ENCODE peak calls at places on chromosomes 12 and 14, in five cellular contexts. Y is CD4-positive, alpha-beta memory T cell; I is SJSA1; V is HCT116; K is CD4-positive, CD25-positive, alpha-beta regulatory T cell. B is an unnamed sample.
A peak's percentile ranks its signal among the peaks of the same experiment; 100 is the strongest.

GRCh38 chr12:111040690-111041089 is 120.3 kb upstream of the MYL2 start:
- DNase-seq in Y (no peak), I (no peak), V (no peak), K (no peak), B (no peak)

GRCh38 chr12:11849752-11850504 is 200.5 kb downstream of the ETV6 start:
- DNase-seq in Y (no peak), I (no peak), V (no peak), K (no peak), B (no peak)

GRCh38 chr12:131105736-131106356 is 152.1 kb downstream of the ADGRD1 start:
- DNase-seq in Y (peak; percentile 55), I (no peak), V (no peak), K (no peak), B (no peak)

GRCh38 chr12:128810182-128811127 is 13.3 kb downstream of the SLC15A4 start:
- DNase-seq in Y (no peak), I (no peak), V (no peak), K (no peak), B (no peak)

GRCh38 chr12:74317078-74317581 is 220.5 kb upstream of the ATXN7L3B start:
- DNase-seq in Y (no peak), I (no peak), V (no peak), K (no peak), B (peak; percentile 85)

GRCh38 chr14:63045234-63045611 is at the start of gene KCNH5:
- DNase-seq in Y (no peak), I (no peak), V (no peak), K (no peak), B (no peak)

GRCh38 chr12:57735952-57736742 is 2.4 kb downstream of the AGAP2 start:
- DNase-seq in Y (no peak), I (peak; percentile 99), V (no peak), K (no peak), B (no peak)

GRCh38 chr12:101891462-101891971 is 14.1 kb downstream of the DRAM1 start:
- DNase-seq in Y (no peak), I (peak; percentile 80), V (no peak), K (no peak), B (peak; percentile 29)

GRCh38 chr12:57124259-57124877 is 3.9 kb upstream of the LRP1 start:
- DNase-seq in Y (peak; percentile 78), I (peak; percentile 59), V (peak; percentile 56), K (peak; percentile 70), B (no peak)

GRCh38 chr12:113359133-113359938 is 949 bp downstream of the PLBD2 start:
- DNase-seq in Y (no peak), I (no peak), V (no peak), K (no peak), B (no peak)

GRCh38 chr14:104799657-104800599 is 973 bp upstream of the ZBTB42 start:
- DNase-seq in Y (peak; percentile 80), I (peak; percentile 52), V (no peak), K (peak; percentile 76), B (no peak)

GRCh38 chr12:2467447-2468195 is 327.1 kb upstream of the FKBP4 start:
- DNase-seq in Y (no peak), I (no peak), V (no peak), K (no peak), B (no peak)

GRCh38 chr12:54977155-54977554 is 7.4 kb downstream of the TESPA1 start:
- DNase-seq in Y (no peak), I (peak; percentile 68), V (no peak), K (no peak), B (peak; percentile 56)

GRCh38 chr14:69701857-69702256 is 65.1 kb upstream of the SRSF5 start:
- DNase-seq in Y (no peak), I (no peak), V (no peak), K (no peak), B (no peak)

GRCh38 chr12:105013892-105014291 is 27.8 kb downstream of the NOPCHAP1 start:
- DNase-seq in Y (no peak), I (no peak), V (no peak), K (no peak), B (no peak)

GRCh38 chr14:62357362-62357761 is 595.1 kb downstream of the SNAPC1 start:
- DNase-seq in Y (no peak), I (no peak), V (no peak), K (no peak), B (no peak)

GRCh38 chr12:20588057-20588456 is 107.1 kb upstream of the SLCO1C1 start:
- DNase-seq in Y (no peak), I (no peak), V (no peak), K (no peak), B (no peak)

GRCh38 chr14:39683711-39684110 is 251.5 kb upstream of the FBXO33 start:
- DNase-seq in Y (no peak), I (no peak), V (no peak), K (no peak), B (no peak)

GRCh38 chr12:120353136-120353535 is 15.8 kb downstream of the MSI1 start:
- DNase-seq in Y (no peak), I (no peak), V (no peak), K (no peak), B (no peak)

GRCh38 chr12:6688543-6688999 is 604 bp downstream of the ZNF384 start:
- DNase-seq in Y (no peak), I (no peak), V (no peak), K (peak; percentile 18), B (no peak)

GRCh38 chr12:109476807-109477184 is 304 bp downstream of the KCTD10 start:
- DNase-seq in Y (no peak), I (no peak), V (no peak), K (no peak), B (no peak)

GRCh38 chr12:67991158-67991557 is 1.9 kb downstream of the IFNG-AS1 start:
- DNase-seq in Y (peak; percentile 49), I (no peak), V (no peak), K (no peak), B (no peak)

GRCh38 chr14:64720190-64720589 is 16.0 kb downstream of the PLEKHG3 start:
- DNase-seq in Y (no peak), I (peak; percentile 88), V (peak; percentile 93), K (no peak), B (peak; percentile 50)

GRCh38 chr12:54035561-54036377 is 2.9 kb downstream of the HOXC5 start:
- DNase-seq in Y (no peak), I (no peak), V (no peak), K (no peak), B (no peak)

GRCh38 chr14:103296007-103296406 is 38.0 kb upstream of the EIF5 start:
- DNase-seq in Y (no peak), I (peak; percentile 21), V (no peak), K (no peak), B (no peak)

GRCh38 chr12:6936642-6937480 is 6.8 kb upstream of the RNU7-1 start:
- DNase-seq in Y (peak; percentile 50), I (no peak), V (no peak), K (peak; percentile 48), B (no peak)

GRCh38 chr12:105982022-105982421 is 156.7 kb downstream of the NUAK1 start:
- DNase-seq in Y (no peak), I (no peak), V (no peak), K (no peak), B (no peak)

GRCh38 chr12:14907953-14908352 is 22.3 kb upstream of the MGP start:
- DNase-seq in Y (no peak), I (no peak), V (no peak), K (no peak), B (no peak)

GRCh38 chr12:14904854-14905253 is 19.2 kb upstream of the MGP start:
- DNase-seq in Y (no peak), I (no peak), V (no peak), K (no peak), B (no peak)

GRCh38 chr12:14906114-14906513 is 20.5 kb upstream of the MGP start:
- DNase-seq in Y (no peak), I (no peak), V (no peak), K (no peak), B (no peak)

GRCh38 chr12:14903386-14904098 is 17.9 kb upstream of the MGP start:
- DNase-seq in Y (no peak), I (no peak), V (no peak), K (no peak), B (no peak)

GRCh38 chr12:14905269-14906004 is 19.8 kb upstream of the MGP start:
- DNase-seq in Y (no peak), I (no peak), V (no peak), K (no peak), B (no peak)
- H3K4me3 ChIP-seq in Y (no peak overlapping the region), I (no peak overlapping the region), V (no peak overlapping the region), K (peak overlapping the region; percentile 20), B (no peak overlapping the region)

GRCh38 chr12:92138626-92139025 is 7.0 kb downstream of the BTG1 start:
- DNase-seq in Y (no peak), I (no peak), V (no peak), K (no peak), B (no peak)
- H3K4me3 ChIP-seq in Y (peak overlapping the region; percentile 83), I (no peak overlapping the region), V (no peak overlapping the region), K (peak overlapping the region; percentile 99), B (peak overlapping the region; percentile 16)

DNA sequence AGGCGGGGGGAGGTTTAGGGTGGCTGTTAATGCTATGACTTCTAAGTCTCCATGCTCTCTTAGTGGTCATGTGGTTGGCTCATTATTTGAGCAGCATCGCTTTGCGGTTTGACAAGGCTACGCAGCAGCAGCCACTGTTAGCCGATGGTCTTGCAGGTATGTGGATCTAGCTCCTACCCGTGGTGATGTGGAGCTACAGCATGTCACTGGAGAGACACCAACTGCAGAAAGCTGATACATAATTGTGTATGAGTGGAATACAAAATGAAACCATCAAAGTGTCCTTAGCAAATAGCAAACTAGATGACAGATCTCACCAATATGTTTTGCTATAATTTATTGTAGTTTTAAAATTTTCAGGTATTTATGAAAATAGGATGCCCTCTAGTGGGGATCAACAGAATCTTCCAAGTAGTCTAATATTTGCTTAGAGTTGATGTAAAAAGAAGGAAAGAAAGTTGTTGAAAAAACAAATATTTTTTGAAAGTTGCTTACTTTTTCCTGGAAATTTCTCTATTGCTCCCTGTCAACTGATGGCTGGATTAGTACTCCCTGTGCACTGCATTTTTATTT is 94.9 kb downstream of the NAV3 start:
- DNase-seq in Y (no peak), I (peak; percentile 86), V (peak; percentile 95), K (no peak), B (peak; percentile 86)
- H3K4me3 ChIP-seq in Y (no peak overlapping the region), I (no peak overlapping the region), V (no peak overlapping the region), K (no peak overlapping the region), B (no peak overlapping the region)

GRCh38 chr14:35534884-35535793 is 1.2 kb downstream of the INSM2 start:
- DNase-seq in Y (peak; percentile 73), I (peak; percentile 41), V (no peak), K (no peak), B (peak; percentile 6)

GRCh38 chr14:35534130-35534883 is at the start of gene INSM2:
- DNase-seq in Y (peak; percentile 29), I (no peak), V (no peak), K (no peak), B (no peak)

GRCh38 chr14:35531960-35532747 is 1.8 kb upstream of the INSM2 start:
- DNase-seq in Y (no peak), I (no peak), V (no peak), K (no peak), B (no peak)

GRCh38 chr14:35533357-35534129 is 421 bp upstream of the INSM2 start:
- DNase-seq in Y (peak; percentile 9), I (peak; percentile 59), V (no peak), K (peak; percentile 38), B (no peak)

DNA sequence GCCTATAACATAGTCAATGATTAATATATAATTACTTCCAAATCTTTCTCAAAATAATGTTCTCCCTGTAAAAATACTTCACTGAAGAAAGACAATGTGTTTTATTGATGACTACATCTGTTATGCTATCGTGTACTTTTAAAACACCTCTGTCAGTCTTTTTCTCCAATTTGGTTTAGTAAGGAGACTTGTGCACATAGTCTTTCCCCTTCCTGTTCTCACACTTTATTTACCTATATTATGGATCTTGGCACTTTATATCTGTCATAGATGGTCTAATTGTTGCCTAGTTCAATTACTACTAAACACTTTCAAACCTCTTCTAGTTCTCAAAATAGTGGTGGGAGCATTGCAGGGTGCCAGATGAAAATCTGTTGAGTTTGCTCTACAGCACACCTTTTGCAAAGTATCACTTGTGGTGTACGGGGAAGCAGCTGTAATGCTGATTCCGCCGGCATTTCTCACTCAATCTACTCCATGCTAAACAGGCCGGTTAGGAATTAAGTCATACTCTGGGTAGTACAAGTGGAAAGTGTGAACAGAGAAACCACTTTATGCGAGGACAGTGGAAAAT is 1.1 kb upstream of the INSM2 start:
- DNase-seq in Y (no peak), I (no peak), V (no peak), K (no peak), B (no peak)
- H3K4me3 ChIP-seq in Y (peak overlapping the region; percentile 52), I (peak overlapping the region; percentile 35), V (peak overlapping the region; percentile 55), K (peak overlapping the region; percentile 66), B (peak overlapping the region; percentile 64)